ENCODE peak calls at places on chromosome 19, in four cellular contexts. T is HepG2, Y is K562, M is ovary. Z is an unnamed sample.

GRCh38 chr19:5225486-5226345 is 114.9 kb downstream of the PTPRS start:
- DNase-seq in T (peak), Y (peak), M (no peak), Z (no peak)

GRCh38 chr19:17467471-17468301 is 2.6 kb upstream of the SLC27A1 start:
- DNase-seq in T (no peak), Y (no peak), M (no peak), Z (no peak)

GRCh38 chr19:15264933-15265206 is 32.6 kb upstream of the EPHX3 start:
- DNase-seq in T (no peak), Y (no peak), M (no peak), Z (no peak)

GRCh38 chr19:16449330-16449961 is 22.3 kb downstream of the EPS15L1 start:
- DNase-seq in T (no peak), Y (no peak), M (no peak), Z (no peak)

GRCh38 chr19:49591731-49592485 is 926 bp downstream of the PRR12 start:
- DNase-seq in T (no peak), Y (peak), M (peak), Z (peak)

GRCh38 chr19:29507081-29507860 is 18.5 kb upstream of the VSTM2B start:
- DNase-seq in T (no peak), Y (no peak), M (peak), Z (no peak)

GRCh38 chr19:7888145-7888825 is at the start of gene LRRC8E:
- DNase-seq in T (peak), Y (peak), M (peak), Z (peak)

GRCh38 chr19:29445246-29445645 is 80.5 kb upstream of the VSTM2B start:
- DNase-seq in T (no peak), Y (no peak), M (no peak), Z (no peak)

GRCh38 chr19:40721140-40721486 is 4.2 kb downstream of the ITPKC start:
- DNase-seq in T (no peak), Y (no peak), M (no peak), Z (no peak)

DNA sequence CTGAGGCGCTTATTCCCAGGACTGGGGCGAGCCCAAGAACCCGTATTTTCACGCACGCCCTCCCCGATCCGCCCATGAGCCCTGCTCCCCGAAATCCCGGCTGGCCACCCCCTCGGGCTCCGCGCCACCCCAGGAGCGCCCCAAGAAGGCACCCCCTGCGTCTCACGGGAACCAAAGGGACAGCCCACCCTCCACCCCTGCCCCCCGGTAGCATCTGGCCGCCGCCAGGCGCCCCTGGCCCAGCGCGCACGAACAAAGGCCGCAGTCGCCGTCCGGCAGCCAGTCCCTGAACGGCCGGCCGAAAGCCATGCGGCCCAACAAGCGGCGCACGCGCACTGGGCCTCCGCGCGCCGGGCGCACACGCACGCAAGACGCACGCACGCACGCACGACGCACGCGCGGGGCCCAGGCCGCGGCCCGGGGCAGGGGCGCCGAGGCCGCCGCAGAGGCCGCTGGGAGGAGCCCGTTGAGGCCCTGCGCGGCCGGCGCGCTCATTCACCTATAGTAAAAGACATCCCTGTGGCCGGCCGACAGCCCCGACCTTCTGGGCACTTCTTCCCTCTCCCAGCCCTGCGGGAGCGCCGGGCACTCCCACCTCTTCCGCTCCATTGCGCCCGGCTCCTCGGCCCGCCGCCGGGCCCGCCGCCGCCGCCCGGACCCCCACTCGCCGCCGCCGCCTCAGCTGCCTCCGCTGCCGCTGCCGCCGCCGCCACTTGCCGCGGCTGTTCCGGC is 476 bp downstream of the MBD3 start:
- DNase-seq in T (peak), Y (peak), M (peak), Z (peak)
- TF ChIP-seq EP300 in T (no peak), Y (no peak), M (no peak), Z (no peak)

GRCh38 chr19:19059018-19059836 is 4.6 kb upstream of the SLC25A42 start:
- DNase-seq in T (no peak), Y (peak), M (no peak), Z (no peak)
- TF ChIP-seq POLR2A in T (no peak), Y (no peak), M (no peak), Z (no peak)

DNA sequence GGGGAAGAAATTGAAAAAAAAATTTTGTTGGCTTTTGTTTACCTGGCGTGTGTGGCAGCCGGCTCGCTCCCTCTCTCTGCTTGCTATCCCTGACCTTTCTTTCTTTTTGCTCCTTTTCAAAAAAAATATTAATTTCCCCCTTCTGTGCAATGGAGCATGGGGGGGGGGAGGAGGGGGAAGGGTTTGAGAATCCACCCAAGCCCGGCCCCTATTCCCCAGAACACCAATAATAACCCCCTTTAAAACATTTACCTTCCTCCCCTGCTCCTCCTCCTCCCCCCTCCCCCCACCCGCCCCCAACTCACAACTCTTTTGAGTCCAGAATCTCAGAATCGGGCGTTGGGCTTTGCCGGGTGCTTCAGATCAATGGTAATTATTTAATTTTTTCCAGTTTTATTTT is 28.4 kb downstream of the NFIX start:
- DNase-seq in T (no peak), Y (peak), M (no peak), Z (no peak)
- H3K27ac ChIP-seq in T (peak), Y (peak), M (peak), Z (peak)

GRCh38 chr19:38690832-38691231 is 43.4 kb downstream of the ACTN4 start:
- DNase-seq in T (no peak), Y (no peak), M (no peak), Z (no peak)

GRCh38 chr19:38690146-38690545 is 42.7 kb downstream of the ACTN4 start:
- DNase-seq in T (no peak), Y (no peak), M (no peak), Z (no peak)

GRCh38 chr19:38692458-38693379 is 45.3 kb downstream of the ACTN4 start:
- DNase-seq in T (no peak), Y (no peak), M (no peak), Z (no peak)

GRCh38 chr19:38693380-38694223 is 46.2 kb downstream of the ACTN4 start:
- DNase-seq in T (peak), Y (no peak), M (no peak), Z (peak)

DNA sequence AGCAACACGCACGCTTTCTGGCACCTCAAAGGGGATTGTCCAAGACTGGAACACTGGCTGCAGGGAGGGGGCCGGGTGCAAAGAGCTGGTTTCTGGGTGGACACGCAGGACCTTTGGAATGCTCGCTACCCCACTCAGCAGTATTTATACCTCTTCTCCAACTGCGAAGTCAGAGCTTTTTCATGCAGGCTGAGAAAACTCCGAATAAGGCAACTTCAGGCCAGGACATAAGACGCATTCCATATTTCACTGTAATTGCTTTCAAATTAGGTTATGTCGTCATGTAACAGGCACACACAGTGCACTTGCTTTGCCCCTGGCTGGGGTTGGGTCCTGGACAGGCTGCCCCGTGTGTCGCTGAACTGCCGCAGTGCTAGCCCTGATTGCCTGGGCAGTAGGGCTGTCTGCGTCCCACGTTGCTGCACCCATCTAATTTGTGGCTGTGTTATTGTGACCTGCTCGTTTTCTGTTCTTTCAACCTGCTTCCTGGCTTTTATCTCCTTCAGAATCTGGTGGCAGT is 44.5 kb downstream of the ACTN4 start:
- DNase-seq in T (no peak), Y (no peak), M (peak), Z (peak)
- TF ChIP-seq EP300 in T (no peak), Y (no peak), M (peak), Z (peak)

GRCh38 chr19:13934785-13935109 is 3.5 kb downstream of the PODNL1 start:
- DNase-seq in T (no peak), Y (no peak), M (no peak), Z (no peak)

GRCh38 chr19:13931582-13932378 is 6.4 kb downstream of the PODNL1 start:
- DNase-seq in T (no peak), Y (peak), M (no peak), Z (no peak)

GRCh38 chr19:13930402-13930801 is 7.8 kb downstream of the PODNL1 start:
- DNase-seq in T (no peak), Y (peak), M (no peak), Z (no peak)

GRCh38 chr19:13935765-13936486 is 2.3 kb downstream of the PODNL1 start:
- DNase-seq in T (no peak), Y (peak), M (no peak), Z (no peak)

DNA sequence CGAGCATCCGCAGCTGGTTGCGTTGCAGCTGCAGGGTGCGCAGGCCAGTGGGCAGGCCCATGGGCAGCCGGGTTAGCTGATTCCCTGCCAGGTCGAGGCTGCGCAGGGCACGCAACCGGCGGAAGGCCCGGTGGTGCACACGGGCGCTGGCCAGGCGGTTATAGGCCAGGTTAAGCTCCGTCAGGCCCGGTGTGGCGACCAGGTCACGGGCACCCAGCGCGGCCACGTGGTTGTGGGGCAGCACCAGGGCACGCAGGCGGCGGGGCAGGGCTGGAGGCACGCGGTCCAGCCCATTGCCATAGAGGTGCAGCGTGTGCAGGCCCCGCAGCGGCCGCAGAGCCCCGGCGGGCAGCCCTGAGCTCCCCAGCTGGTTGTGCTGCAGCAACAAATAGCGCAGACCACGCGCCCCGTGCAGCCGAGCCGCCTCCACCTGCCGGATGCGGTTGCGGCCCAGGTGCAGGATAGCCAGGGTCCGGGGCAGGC is 5.3 kb downstream of the PODNL1 start:
- DNase-seq in T (no peak), Y (no peak), M (no peak), Z (no peak)
- TF ChIP-seq POLR2A in T (no peak), Y (no peak), M (no peak), Z (peak)

Z was measured in transverse colon.